ENCODE peak calls at places on chromosomes 5 and 9, in six cellular contexts. One of them, this sample, is unnamed.

GRCh38 chr5:684771-685216 is 8.4 kb downstream of the TPPP start:
- DNase-seq in mammary epithelial cell: no peak
- DNase-seq in RWPE1: no peak
- DNase-seq in gastrocnemius medialis: no peak
- DNase-seq in thoracic aorta: no peak
- DNase-seq in cardiac fibroblast: no peak
- DNase-seq in this sample: no peak

GRCh38 chr5:179143446-179143845 is 83.3 kb downstream of the ZNF354C start:
- DNase-seq in gastrocnemius medialis: no peak
- DNase-seq in thoracic aorta: no peak
- DNase-seq in RWPE1: no peak
- DNase-seq in mammary epithelial cell: no peak
- DNase-seq in cardiac fibroblast: peak
- DNase-seq in this sample: no peak

GRCh38 chr5:96384353-96384752 is 48.7 kb downstream of the PCSK1 start:
- DNase-seq in thoracic aorta: no peak
- DNase-seq in mammary epithelial cell: peak
- DNase-seq in cardiac fibroblast: peak
- DNase-seq in RWPE1: peak
- DNase-seq in gastrocnemius medialis: peak
- DNase-seq in this sample: peak

GRCh38 chr9:36487482-36488321 is 85.0 kb upstream of the MELK start:
- DNase-seq in thoracic aorta: peak
- DNase-seq in cardiac fibroblast: peak
- DNase-seq in mammary epithelial cell: peak
- DNase-seq in gastrocnemius medialis: peak
- DNase-seq in RWPE1: peak
- DNase-seq in this sample: peak

GRCh38 chr9:32378993-32379729 is 5.3 kb upstream of the ACO1 start:
- DNase-seq in gastrocnemius medialis: no peak
- DNase-seq in mammary epithelial cell: peak
- DNase-seq in RWPE1: peak
- DNase-seq in thoracic aorta: no peak
- DNase-seq in cardiac fibroblast: peak
- DNase-seq in this sample: peak

GRCh38 chr5:138180183-138180782 is 1.4 kb downstream of the KIF20A start:
- DNase-seq in mammary epithelial cell: peak
- DNase-seq in gastrocnemius medialis: no peak
- DNase-seq in cardiac fibroblast: peak
- DNase-seq in RWPE1: peak
- DNase-seq in thoracic aorta: no peak
- DNase-seq in this sample: peak

GRCh38 chr5:81398741-81399140 is 4.8 kb upstream of the ACOT12 start:
- DNase-seq in mammary epithelial cell: no peak
- DNase-seq in cardiac fibroblast: no peak
- DNase-seq in gastrocnemius medialis: no peak
- DNase-seq in RWPE1: no peak
- DNase-seq in thoracic aorta: no peak
- DNase-seq in this sample: no peak

GRCh38 chr5:38776494-38776893 is 69.3 kb upstream of the OSMR start:
- DNase-seq in cardiac fibroblast: no peak
- DNase-seq in thoracic aorta: no peak
- DNase-seq in mammary epithelial cell: no peak
- DNase-seq in RWPE1: no peak
- DNase-seq in gastrocnemius medialis: no peak
- DNase-seq in this sample: no peak

GRCh38 chr5:93622240-93622885 is 39.3 kb downstream of the NR2F1 start:
- DNase-seq in cardiac fibroblast: peak
- DNase-seq in gastrocnemius medialis: no peak
- DNase-seq in mammary epithelial cell: peak
- DNase-seq in RWPE1: no peak
- DNase-seq in thoracic aorta: no peak
- DNase-seq in this sample: peak

GRCh38 chr5:138724470-138725146 is 28.6 kb upstream of the CTNNA1 start:
- DNase-seq in RWPE1: peak
- DNase-seq in thoracic aorta: no peak
- DNase-seq in gastrocnemius medialis: no peak
- DNase-seq in mammary epithelial cell: peak
- DNase-seq in cardiac fibroblast: peak
- DNase-seq in this sample: no peak

GRCh38 chr5:24177821-24178220 is 467.0 kb downstream of the CDH10 start:
- DNase-seq in gastrocnemius medialis: peak
- DNase-seq in cardiac fibroblast: no peak
- DNase-seq in RWPE1: no peak
- DNase-seq in mammary epithelial cell: no peak
- DNase-seq in thoracic aorta: no peak
- DNase-seq in this sample: no peak

GRCh38 chr9:19551124-19551929 is 142.5 kb downstream of the ACER2 start:
- DNase-seq in RWPE1: no peak
- DNase-seq in mammary epithelial cell: no peak
- DNase-seq in thoracic aorta: no peak
- DNase-seq in cardiac fibroblast: no peak
- DNase-seq in gastrocnemius medialis: no peak
- DNase-seq in this sample: no peak

GRCh38 chr9:9893837-9894236 is 719.0 kb downstream of the PTPRD start:
- DNase-seq in RWPE1: no peak
- DNase-seq in thoracic aorta: no peak
- DNase-seq in mammary epithelial cell: peak
- DNase-seq in gastrocnemius medialis: no peak
- DNase-seq in cardiac fibroblast: no peak
- DNase-seq in this sample: no peak

GRCh38 chr5:120919017-120919416 is 454.9 kb downstream of the PRR16 start:
- DNase-seq in gastrocnemius medialis: no peak
- DNase-seq in RWPE1: no peak
- DNase-seq in cardiac fibroblast: no peak
- DNase-seq in mammary epithelial cell: no peak
- DNase-seq in thoracic aorta: no peak
- DNase-seq in this sample: no peak

GRCh38 chr5:75052461-75053285 is at the start of gene GCNT4:
- DNase-seq in mammary epithelial cell: peak
- DNase-seq in gastrocnemius medialis: no peak
- DNase-seq in cardiac fibroblast: peak
- DNase-seq in thoracic aorta: no peak
- DNase-seq in RWPE1: peak
- DNase-seq in this sample: peak

GRCh38 chr5:65982635-65983034 is 56.3 kb downstream of the ERBIN start:
- DNase-seq in thoracic aorta: no peak
- DNase-seq in RWPE1: no peak
- DNase-seq in mammary epithelial cell: no peak
- DNase-seq in gastrocnemius medialis: no peak
- DNase-seq in cardiac fibroblast: no peak
- DNase-seq in this sample: no peak

GRCh38 chr5:86095106-86095505 is 522.6 kb upstream of the COX7C start:
- DNase-seq in gastrocnemius medialis: no peak
- DNase-seq in mammary epithelial cell: no peak
- DNase-seq in cardiac fibroblast: no peak
- DNase-seq in RWPE1: no peak
- DNase-seq in thoracic aorta: no peak
- DNase-seq in this sample: no peak

GRCh38 chr5:34652916-34653315 is 3.2 kb upstream of the RAI14 start:
- DNase-seq in gastrocnemius medialis: no peak
- DNase-seq in mammary epithelial cell: no peak
- DNase-seq in RWPE1: no peak
- DNase-seq in cardiac fibroblast: peak
- DNase-seq in thoracic aorta: no peak
- DNase-seq in this sample: peak

GRCh38 chr9:106753155-106753671 is 109.8 kb upstream of the ZNF462 start:
- DNase-seq in gastrocnemius medialis: no peak
- DNase-seq in thoracic aorta: no peak
- DNase-seq in cardiac fibroblast: no peak
- DNase-seq in RWPE1: no peak
- DNase-seq in mammary epithelial cell: no peak
- DNase-seq in this sample: no peak

GRCh38 chr5:141040093-141040762 is 10.9 kb upstream of the PCDHB1 start:
- DNase-seq in cardiac fibroblast: peak
- DNase-seq in gastrocnemius medialis: no peak
- DNase-seq in mammary epithelial cell: peak
- DNase-seq in thoracic aorta: no peak
- DNase-seq in RWPE1: peak
- DNase-seq in this sample: no peak

GRCh38 chr5:96649251-96649937 is 12.8 kb upstream of the CAST start:
- DNase-seq in thoracic aorta: no peak
- DNase-seq in mammary epithelial cell: no peak
- DNase-seq in gastrocnemius medialis: no peak
- DNase-seq in cardiac fibroblast: no peak
- DNase-seq in RWPE1: no peak
- DNase-seq in this sample: no peak

GRCh38 chr5:16304846-16305245 is 125.3 kb upstream of the MARCHF11 start:
- DNase-seq in mammary epithelial cell: peak
- DNase-seq in cardiac fibroblast: no peak
- DNase-seq in RWPE1: no peak
- DNase-seq in gastrocnemius medialis: no peak
- DNase-seq in thoracic aorta: no peak
- DNase-seq in this sample: no peak

GRCh38 chr5:68240196-68240595 is 24.6 kb downstream of the PIK3R1 start:
- DNase-seq in cardiac fibroblast: no peak
- DNase-seq in thoracic aorta: no peak
- DNase-seq in gastrocnemius medialis: no peak
- DNase-seq in mammary epithelial cell: no peak
- DNase-seq in RWPE1: no peak
- DNase-seq in this sample: no peak

GRCh38 chr9:131473198-131473885 is 29.4 kb upstream of the POMT1 start:
- DNase-seq in thoracic aorta: no peak
- DNase-seq in gastrocnemius medialis: no peak
- DNase-seq in cardiac fibroblast: no peak
- DNase-seq in mammary epithelial cell: no peak
- DNase-seq in RWPE1: no peak
- DNase-seq in this sample: no peak

GRCh38 chr9:96157675-96158074 is 144.3 kb downstream of the HSD17B3 start:
- DNase-seq in gastrocnemius medialis: no peak
- DNase-seq in mammary epithelial cell: no peak
- DNase-seq in RWPE1: no peak
- DNase-seq in cardiac fibroblast: no peak
- DNase-seq in thoracic aorta: no peak
- DNase-seq in this sample: no peak

GRCh38 chr9:124426361-124426760 is 11.1 kb upstream of the PSMB7 start:
- DNase-seq in mammary epithelial cell: no peak
- DNase-seq in gastrocnemius medialis: no peak
- DNase-seq in thoracic aorta: no peak
- DNase-seq in cardiac fibroblast: no peak
- DNase-seq in RWPE1: no peak
- DNase-seq in this sample: no peak

GRCh38 chr9:38006163-38006562 is 62.9 kb downstream of the SHB start:
- DNase-seq in cardiac fibroblast: no peak
- DNase-seq in RWPE1: peak
- DNase-seq in mammary epithelial cell: peak
- DNase-seq in gastrocnemius medialis: no peak
- DNase-seq in thoracic aorta: no peak
- DNase-seq in this sample: no peak

GRCh38 chr9:130160862-130161470 is 11.2 kb upstream of the NCS1 start:
- DNase-seq in mammary epithelial cell: no peak
- DNase-seq in gastrocnemius medialis: no peak
- DNase-seq in cardiac fibroblast: no peak
- DNase-seq in RWPE1: no peak
- DNase-seq in thoracic aorta: no peak
- DNase-seq in this sample: no peak

GRCh38 chr9:82987790-82988189 is 75.2 kb downstream of the RASEF start:
- DNase-seq in thoracic aorta: no peak
- DNase-seq in RWPE1: no peak
- DNase-seq in gastrocnemius medialis: no peak
- DNase-seq in cardiac fibroblast: no peak
- DNase-seq in mammary epithelial cell: no peak
- DNase-seq in this sample: no peak

GRCh38 chr5:151551985-151552384 is 39.1 kb downstream of the FAT2 start:
- DNase-seq in cardiac fibroblast: no peak
- DNase-seq in RWPE1: no peak
- DNase-seq in mammary epithelial cell: no peak
- DNase-seq in thoracic aorta: no peak
- DNase-seq in gastrocnemius medialis: no peak
- DNase-seq in this sample: no peak
- TF ChIP-seq CTCF in cardiac fibroblast: no peak
- TF ChIP-seq CTCF in RWPE1: no peak
- TF ChIP-seq CTCF in mammary epithelial cell: no peak
- TF ChIP-seq CTCF in thoracic aorta: no peak
- TF ChIP-seq CTCF in gastrocnemius medialis: no peak
- TF ChIP-seq CTCF in this sample: no peak

DNA sequence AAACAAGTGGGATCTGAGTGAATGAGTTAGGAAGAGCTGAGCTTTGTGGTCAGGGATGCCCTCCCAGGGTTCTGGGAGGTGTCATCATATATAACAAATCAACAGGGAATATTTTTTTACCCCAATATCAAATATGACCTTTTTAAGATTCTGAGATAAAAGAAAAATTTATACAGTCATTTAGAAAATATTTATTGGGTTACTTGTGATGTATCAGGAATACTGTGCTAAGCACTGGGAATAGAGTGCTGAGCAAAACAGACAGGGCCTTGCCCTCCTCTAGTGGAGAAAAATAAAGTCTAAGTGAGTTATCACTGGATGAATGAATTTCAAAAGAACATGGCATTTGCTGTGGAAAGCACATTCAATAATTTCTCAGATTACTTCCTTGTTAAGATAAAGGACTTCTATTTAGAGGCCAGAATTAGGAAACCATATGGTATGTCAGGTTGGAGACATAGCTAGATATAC is 102.9 kb downstream of the BOD1 start:
- DNase-seq in RWPE1: no peak
- DNase-seq in thoracic aorta: no peak
- DNase-seq in mammary epithelial cell: no peak
- DNase-seq in cardiac fibroblast: peak
- DNase-seq in gastrocnemius medialis: no peak
- DNase-seq in this sample: peak
- TF ChIP-seq CTCF in RWPE1: no peak
- TF ChIP-seq CTCF in thoracic aorta: no peak
- TF ChIP-seq CTCF in mammary epithelial cell: no peak
- TF ChIP-seq CTCF in cardiac fibroblast: peak
- TF ChIP-seq CTCF in gastrocnemius medialis: no peak
- TF ChIP-seq CTCF in this sample: peak

DNA sequence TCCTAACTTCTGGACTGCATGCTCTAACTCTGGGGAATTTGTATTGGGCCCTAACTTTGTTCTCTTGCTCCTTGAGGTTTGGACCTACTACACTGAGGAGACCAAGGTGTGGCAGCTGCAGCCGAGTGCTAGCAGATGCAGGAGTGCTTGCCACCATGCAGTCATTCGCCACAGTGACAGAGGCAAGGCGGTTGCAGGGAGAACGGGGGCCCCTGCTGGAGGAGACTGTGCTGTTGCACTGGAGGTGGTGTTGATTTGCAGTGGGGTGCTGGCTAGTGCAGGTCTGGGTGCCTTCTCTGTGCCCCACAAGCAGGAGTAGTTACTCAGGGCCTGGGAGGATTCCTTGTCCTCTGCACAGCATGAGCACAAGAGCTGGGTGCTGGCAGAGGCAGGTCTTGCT is 22.4 kb upstream of the DIRAS2 start:
- DNase-seq in gastrocnemius medialis: no peak
- DNase-seq in cardiac fibroblast: no peak
- DNase-seq in mammary epithelial cell: no peak
- DNase-seq in RWPE1: no peak
- DNase-seq in thoracic aorta: no peak
- DNase-seq in this sample: no peak
- TF ChIP-seq CTCF in gastrocnemius medialis: no peak
- TF ChIP-seq CTCF in cardiac fibroblast: no peak
- TF ChIP-seq CTCF in mammary epithelial cell: no peak
- TF ChIP-seq CTCF in RWPE1: no peak
- TF ChIP-seq CTCF in thoracic aorta: no peak
- TF ChIP-seq CTCF in this sample: no peak

DNA sequence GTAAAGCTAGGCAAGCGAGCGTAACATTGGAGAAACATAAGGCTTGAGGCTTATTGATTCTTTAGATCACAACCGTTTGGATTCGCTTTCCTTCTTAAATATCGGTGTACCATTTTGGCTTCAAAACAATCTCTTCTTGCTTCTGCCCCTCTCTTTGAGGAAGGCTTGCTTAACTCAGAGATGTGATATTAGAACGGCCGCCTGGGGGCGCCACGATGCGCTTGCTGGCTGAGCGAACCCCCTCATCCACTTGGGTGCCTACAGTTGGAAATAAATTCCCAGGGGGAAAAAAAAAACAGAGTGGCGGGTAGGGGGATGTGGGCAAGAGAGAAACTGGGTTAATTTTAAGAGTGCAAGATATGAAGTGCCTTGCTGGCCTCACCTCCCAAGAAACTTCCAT is 116.0 kb downstream of the DPYSL3 start:
- DNase-seq in mammary epithelial cell: no peak
- DNase-seq in gastrocnemius medialis: no peak
- DNase-seq in cardiac fibroblast: no peak
- DNase-seq in RWPE1: no peak
- DNase-seq in thoracic aorta: no peak
- DNase-seq in this sample: no peak
- TF ChIP-seq CTCF in mammary epithelial cell: peak
- TF ChIP-seq CTCF in gastrocnemius medialis: no peak
- TF ChIP-seq CTCF in cardiac fibroblast: peak
- TF ChIP-seq CTCF in RWPE1: no peak
- TF ChIP-seq CTCF in thoracic aorta: peak
- TF ChIP-seq CTCF in this sample: peak